ENCODE peak calls at places on chromosomes 2 and 18, in five cellular contexts. H is GM12878, V is A549, R is HepG2, A is K562. J is an unnamed sample.

GRCh38 chr2:33214857-33215256 is 261.6 kb upstream of the RASGRP3 start:
- DNase-seq in R (no peak), A (no peak), H (no peak), V (no peak), J (no peak)

GRCh38 chr2:85269959-85270358 is 57.8 kb downstream of the TGOLN2 start:
- DNase-seq in A (no peak), V (no peak), H (no peak), R (peak; percentile 64), J (no peak)

GRCh38 chr2:115491394-115491793 is 1049.0 kb downstream of the DPP10 start:
- DNase-seq in V (no peak), A (no peak), R (no peak), H (no peak), J (no peak)

GRCh38 chr2:71796174-71796592 is 342.8 kb downstream of the DYSF start:
- DNase-seq in V (no peak), R (no peak), H (no peak), A (no peak), J (no peak)

GRCh38 chr18:63079114-63079513 is 240.5 kb downstream of the BCL2 start:
- DNase-seq in R (no peak), V (no peak), H (peak; percentile 55), A (no peak), J (peak; percentile 60)

GRCh38 chr2:43325448-43325811 is 99.0 kb upstream of the ZFP36L2 start:
- DNase-seq in A (no peak), V (no peak), R (no peak), H (no peak), J (no peak)

GRCh38 chr2:140529706-140530105 is 1601.1 kb downstream of the LRP1B start:
- DNase-seq in V (no peak), A (no peak), H (no peak), R (no peak), J (no peak)

GRCh38 chr18:63553117-63553516 is 10.9 kb downstream of the SERPINB12 start:
- DNase-seq in R (no peak), H (no peak), V (peak; percentile 32), A (no peak), J (peak; percentile 87)

GRCh38 chr2:163670929-163671328 is 64.9 kb downstream of the FIGN start:
- DNase-seq in R (no peak), H (no peak), V (no peak), A (no peak), J (no peak)

GRCh38 chr2:237889811-237890210 is 30.4 kb downstream of the RAMP1 start:
- DNase-seq in A (no peak), H (no peak), V (no peak), R (no peak), J (no peak)

GRCh38 chr2:74525717-74526648 is at the start of gene DQX1:
- DNase-seq in A (peak; percentile 55), H (peak; percentile 49), R (peak; percentile 99), V (peak; percentile 77), J (peak; percentile 82)

GRCh38 chr2:180761224-180761623 is 219.2 kb upstream of the UBE2E3 start:
- DNase-seq in H (no peak), A (no peak), V (peak; percentile 50), R (peak; percentile 89), J (peak; percentile 52)

GRCh38 chr2:239910851-239911629 is 114.1 kb downstream of the NDUFA10 start:
- DNase-seq in A (peak; percentile 15), H (no peak), V (no peak), R (no peak), J (peak; percentile 98)

GRCh38 chr2:85265304-85265703 is 62.5 kb downstream of the TGOLN2 start:
- DNase-seq in R (no peak), H (no peak), A (no peak), V (no peak), J (no peak)

GRCh38 chr2:175111200-175111657 is 56.8 kb downstream of the ATF2 start:
- DNase-seq in H (peak; percentile 7), V (peak; percentile 56), A (peak; percentile 63), R (peak; percentile 61), J (peak; percentile 64)

GRCh38 chr2:72913531-72914225 is 3.6 kb upstream of the EMX1 start:
- DNase-seq in R (no peak), V (peak; percentile 66), A (no peak), H (no peak), J (no peak)

GRCh38 chr2:175097297-175097696 is 70.7 kb downstream of the ATF2 start:
- DNase-seq in V (no peak), R (no peak), A (no peak), H (no peak), J (no peak)

GRCh38 chr18:34880882-34881852 is 160.0 kb upstream of the MAPRE2 start:
- DNase-seq in A (no peak), V (peak; percentile 41), R (peak; percentile 53), H (no peak), J (peak; percentile 12)

GRCh38 chr2:217394510-217395351 is 534.9 kb upstream of the TNP1 start:
- DNase-seq in A (no peak), V (no peak), H (no peak), R (no peak), J (no peak)

GRCh38 chr2:84971799-84972790 is 1.1 kb downstream of the KCMF1 start:
- DNase-seq in H (no peak), R (no peak), V (peak; percentile 46), A (peak; percentile 59), J (peak; percentile 82)

GRCh38 chr18:61901334-61901986 is 8.7 kb upstream of the RNF152 start:
- DNase-seq in H (peak; percentile 7), V (peak; percentile 59), A (peak; percentile 43), R (peak; percentile 35), J (peak; percentile 54)

GRCh38 chr2:109213646-109214417 is 84.8 kb downstream of the SH3RF3 start:
- DNase-seq in A (peak; percentile 53), R (no peak), H (peak; percentile 82), V (no peak), J (peak; percentile 99)

GRCh38 chr2:74567862-74568261 is 13.3 kb downstream of the DOK1 start:
- DNase-seq in H (no peak), V (no peak), R (no peak), A (no peak), J (no peak)

GRCh38 chr2:175595139-175595538 is 406.9 kb downstream of the LNPK start:
- DNase-seq in R (peak; percentile 27), H (no peak), V (no peak), A (no peak), J (no peak)

GRCh38 chr2:121790276-121790956 is 35.0 kb downstream of the TSN start:
- DNase-seq in V (peak; percentile 63), A (peak; percentile 12), R (peak; percentile 61), H (no peak), J (no peak)

GRCh38 chr2:230932556-230933511 is 7.8 kb upstream of the GPR55 start:
- DNase-seq in R (no peak), H (no peak), V (no peak), A (no peak), J (peak; percentile 88)

GRCh38 chr2:205555816-205556215 is 126.5 kb upstream of the NRP2 start:
- DNase-seq in R (no peak), A (no peak), H (no peak), V (no peak), J (no peak)

GRCh38 chr2:105734762-105735538 is 9.8 kb upstream of the NCK2 start:
- DNase-seq in R (no peak), H (no peak), V (no peak), A (no peak), J (no peak)

GRCh38 chr2:19762142-19762541 is 139.6 kb downstream of the TTC32 start:
- DNase-seq in A (no peak), V (no peak), H (no peak), R (no peak), J (no peak)

GRCh38 chr2:226273440-226273839 is 526.2 kb downstream of the IRS1 start:
- DNase-seq in H (no peak), R (no peak), V (no peak), A (no peak), J (no peak)

GRCh38 chr2:74267068-74267467 is 68.7 kb downstream of the MTHFD2 start:
- DNase-seq in V (peak; percentile 56), H (no peak), A (peak; percentile 74), R (peak; percentile 57), J (peak; percentile 37)

GRCh38 chr2:9945596-9945995 is 5.9 kb upstream of the GRHL1 start:
- DNase-seq in A (no peak), R (no peak), H (no peak), V (no peak), J (no peak)

GRCh38 chr18:69981948-69982347 is 34.3 kb upstream of the CD226 start:
- DNase-seq in A (no peak), R (no peak), H (no peak), V (no peak), J (no peak)

GRCh38 chr2:37189452-37190153 is 1.1 kb upstream of the SULT6B1 start:
- DNase-seq in H (no peak), A (peak; percentile 42), R (peak; percentile 90), V (peak; percentile 85), J (peak; percentile 98)

GRCh38 chr2:169507698-169508097 is 1.8 kb upstream of the KLHL41 start:
- DNase-seq in A (no peak), V (peak; percentile 48), R (peak; percentile 58), H (no peak), J (no peak)

GRCh38 chr2:24454258-24454657 is 36.8 kb upstream of the NCOA1 start:
- DNase-seq in V (no peak), H (no peak), R (no peak), A (no peak), J (no peak)
- H3K4me3 ChIP-seq in V (no peak overlapping the region), H (no peak overlapping the region), R (no peak overlapping the region), A (no peak overlapping the region), J (no peak overlapping the region)

GRCh38 chr2:45027051-45027450 is 17.8 kb upstream of the SIX2 start:
- DNase-seq in V (no peak), A (no peak), H (no peak), R (no peak), J (no peak)
- TF ChIP-seq MYC in V (no peak), A (no peak), H (no peak), R (no peak), J (no peak)

GRCh38 chr18:27400001-27400400 is 214.9 kb upstream of the CHST9 start:
- DNase-seq in R (no peak), A (no peak), V (no peak), H (no peak), J (peak; percentile 4)
- TF ChIP-seq CTCF in R (peak; percentile 21), A (no peak), V (no peak), H (peak; percentile 14), J (peak; percentile 17)

DNA sequence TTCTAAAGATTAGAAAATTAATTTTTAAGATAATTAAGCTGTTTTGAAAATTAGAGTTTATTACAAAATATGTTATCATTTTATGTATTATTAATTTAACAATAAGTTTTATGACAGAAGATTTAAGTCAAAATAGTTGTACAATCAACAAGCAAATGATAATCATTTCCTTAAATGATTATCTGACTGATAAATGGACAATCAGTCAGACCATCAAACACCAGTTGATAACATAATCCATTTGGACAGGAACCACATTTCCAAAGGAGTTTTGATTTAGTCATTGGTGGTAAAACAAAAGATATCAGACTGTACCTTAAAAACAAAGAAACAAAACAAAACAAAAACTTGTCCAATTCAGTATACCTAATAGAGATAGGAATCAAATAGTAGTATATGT is 1.9 kb downstream of the TFPI start:
- DNase-seq in V (no peak), R (no peak), A (no peak), H (no peak), J (no peak)
- H3K4me3 ChIP-seq in V (peak overlapping the region; percentile 66), R (peak overlapping the region; percentile 55), A (peak overlapping the region; percentile 53), H (no peak overlapping the region), J (no peak overlapping the region)

J was measured in NB4.